ENCODE peak calls at places on chromosomes 11 and 22, in six cellular contexts. Y, U, J, Q, S and C are unnamed samples.

GRCh38 chr11:106691807-106692365 is 326.4 kb downstream of the GUCY1A2 start:
- DNase-seq in Q (no peak), S (no peak), Y (no peak), U (no peak), J (no peak), C (no peak)

GRCh38 chr11:67452141-67452952 is at the start of gene GPR152:
- DNase-seq in S (no peak), Q (no peak), Y (no peak), U (no peak), J (no peak), C (no peak)

GRCh38 chr11:73519266-73519665 is 78.6 kb downstream of the FAM168A start:
- DNase-seq in U (no peak), Y (no peak), S (no peak), J (no peak), Q (no peak), C (no peak)

GRCh38 chr22:46933526-46933925 is 171.1 kb downstream of the TBC1D22A start:
- DNase-seq in U (peak), Q (no peak), Y (no peak), J (no peak), S (no peak), C (no peak)

GRCh38 chr11:62889484-62890437 is 9.1 kb downstream of the SLC3A2 start:
- DNase-seq in S (peak), U (no peak), Y (no peak), J (peak), Q (no peak), C (no peak)

GRCh38 chr11:94272738-94273313 is 31.6 kb upstream of the IZUMO1R start:
- DNase-seq in U (no peak), S (no peak), Y (no peak), Q (no peak), J (no peak), C (no peak)

GRCh38 chr22:40215266-40215665 is 37.5 kb downstream of the TNRC6B start:
- DNase-seq in J (no peak), Y (no peak), S (no peak), U (peak), Q (no peak), C (no peak)

GRCh38 chr11:117371453-117371852 is 43.8 kb downstream of the CEP164 start:
- DNase-seq in U (no peak), S (no peak), Q (no peak), J (no peak), Y (no peak), C (no peak)

GRCh38 chr11:4680341-4680740 is 17.3 kb downstream of the OR51E2 start:
- DNase-seq in Q (no peak), J (no peak), S (no peak), Y (no peak), U (no peak), C (no peak)

GRCh38 chr11:131951146-131951545 is 580.7 kb downstream of the NTM start:
- DNase-seq in Y (no peak), Q (no peak), J (no peak), U (no peak), S (no peak), C (no peak)

GRCh38 chr11:17985517-17985916 is 27.3 kb downstream of the SERGEF start:
- DNase-seq in U (no peak), Q (no peak), S (peak), Y (no peak), J (no peak), C (no peak)

GRCh38 chr11:38456371-38456770 is 1858.3 kb upstream of the RAG2 start:
- DNase-seq in U (no peak), J (no peak), S (no peak), Y (no peak), Q (no peak), C (no peak)

GRCh38 chr11:114166897-114167323 is 107.4 kb downstream of the ZBTB16 start:
- DNase-seq in U (no peak), J (no peak), Y (no peak), S (no peak), Q (no peak), C (no peak)

GRCh38 chr11:93540337-93540736 is 2.9 kb downstream of the SMCO4 start:
- DNase-seq in Y (no peak), S (no peak), U (no peak), J (no peak), Q (no peak), C (no peak)

GRCh38 chr22:41300661-41301060 is 664 bp upstream of the ZC3H7B start:
- DNase-seq in S (no peak), Y (no peak), U (no peak), J (no peak), Q (no peak), C (no peak)

GRCh38 chr22:27331526-27332281 is 469.9 kb downstream of the MN1 start:
- DNase-seq in Q (no peak), U (peak), J (no peak), S (peak), Y (no peak), C (no peak)

GRCh38 chr11:2779981-2780849 is 80.4 kb upstream of the KCNQ1OT1 start:
- DNase-seq in Q (no peak), Y (no peak), J (peak), S (peak), U (peak), C (peak)

GRCh38 chr11:3123316-3123715 is 41.8 kb downstream of the OSBPL5 start:
- DNase-seq in U (no peak), Y (no peak), J (no peak), S (no peak), Q (no peak), C (no peak)

GRCh38 chr11:119367661-119368120 is 13.8 kb downstream of the USP2 start:
- DNase-seq in Q (no peak), J (no peak), U (no peak), S (no peak), Y (no peak), C (no peak)

GRCh38 chr22:34036936-34037335 is 116.7 kb upstream of the LARGE1 start:
- DNase-seq in S (no peak), J (no peak), Y (no peak), Q (no peak), U (no peak), C (no peak)

GRCh38 chr22:24175160-24175808 is 6.0 kb upstream of the SUSD2 start:
- DNase-seq in Q (no peak), J (peak), U (peak), Y (peak), S (peak), C (peak)

GRCh38 chr11:662689-663274 is 25.7 kb downstream of the DRD4 start:
- DNase-seq in J (peak), Q (no peak), S (peak), Y (peak), U (peak), C (peak)

GRCh38 chr11:130025371-130025770 is 22.7 kb upstream of the PRDM10 start:
- DNase-seq in S (no peak), Y (no peak), J (no peak), Q (no peak), U (no peak), C (no peak)

GRCh38 chr11:6615882-6616585 is 3.2 kb downstream of the TPP1 start:
- DNase-seq in Q (no peak), U (no peak), Y (no peak), J (no peak), S (no peak), C (no peak)

GRCh38 chr22:50307891-50308596 is 598 bp upstream of the PLXNB2 start:
- DNase-seq in U (no peak), J (no peak), S (no peak), Y (no peak), Q (no peak), C (no peak)

GRCh38 chr11:22832315-22833041 is 2.9 kb upstream of the SVIP start:
- DNase-seq in Y (no peak), J (peak), U (no peak), Q (no peak), S (peak), C (no peak)

GRCh38 chr11:60868682-60869450 is 1.5 kb downstream of the ZP1 start:
- DNase-seq in S (no peak), Q (no peak), Y (no peak), J (no peak), U (no peak), C (no peak)

GRCh38 chr11:44446996-44447771 is 118.3 kb upstream of the CD82 start:
- DNase-seq in Q (no peak), U (no peak), S (no peak), Y (no peak), J (no peak), C (no peak)

GRCh38 chr11:112320668-112321067 is 60.0 kb upstream of the PLET1 start:
- DNase-seq in Q (no peak), Y (no peak), J (peak), S (peak), U (no peak), C (no peak)

GRCh38 chr11:113488931-113489351 is 13.7 kb upstream of the DRD2 start:
- DNase-seq in U (no peak), Q (no peak), Y (no peak), S (no peak), J (no peak), C (no peak)

GRCh38 chr22:29382575-29383328 is 5.6 kb downstream of the AP1B1 start:
- DNase-seq in Q (no peak), U (no peak), S (no peak), Y (no peak), J (peak), C (no peak)

GRCh38 chr11:15603208-15603607 is 488.5 kb downstream of the INSC start:
- DNase-seq in Y (no peak), Q (no peak), J (peak), S (no peak), U (no peak), C (no peak)

GRCh38 chr11:66981976-66982578 is 7.0 kb downstream of the C11orf86 start:
- DNase-seq in Y (no peak), S (peak), J (peak), Q (no peak), U (no peak), C (no peak)

GRCh38 chr11:75468534-75469340 is 35.7 kb upstream of the KLHL35 start:
- DNase-seq in S (no peak), Q (no peak), Y (no peak), J (peak), U (no peak), C (no peak)

GRCh38 chr11:109309153-109309552 is 112.8 kb upstream of the C11orf87 start:
- DNase-seq in U (no peak), Q (no peak), Y (no peak), J (no peak), S (no peak), C (no peak)

GRCh38 chr11:40170076-40170475 is 1289.4 kb downstream of the LRRC4C start:
- DNase-seq in U (no peak), Y (no peak), S (peak), J (no peak), Q (peak), C (no peak)

DNA sequence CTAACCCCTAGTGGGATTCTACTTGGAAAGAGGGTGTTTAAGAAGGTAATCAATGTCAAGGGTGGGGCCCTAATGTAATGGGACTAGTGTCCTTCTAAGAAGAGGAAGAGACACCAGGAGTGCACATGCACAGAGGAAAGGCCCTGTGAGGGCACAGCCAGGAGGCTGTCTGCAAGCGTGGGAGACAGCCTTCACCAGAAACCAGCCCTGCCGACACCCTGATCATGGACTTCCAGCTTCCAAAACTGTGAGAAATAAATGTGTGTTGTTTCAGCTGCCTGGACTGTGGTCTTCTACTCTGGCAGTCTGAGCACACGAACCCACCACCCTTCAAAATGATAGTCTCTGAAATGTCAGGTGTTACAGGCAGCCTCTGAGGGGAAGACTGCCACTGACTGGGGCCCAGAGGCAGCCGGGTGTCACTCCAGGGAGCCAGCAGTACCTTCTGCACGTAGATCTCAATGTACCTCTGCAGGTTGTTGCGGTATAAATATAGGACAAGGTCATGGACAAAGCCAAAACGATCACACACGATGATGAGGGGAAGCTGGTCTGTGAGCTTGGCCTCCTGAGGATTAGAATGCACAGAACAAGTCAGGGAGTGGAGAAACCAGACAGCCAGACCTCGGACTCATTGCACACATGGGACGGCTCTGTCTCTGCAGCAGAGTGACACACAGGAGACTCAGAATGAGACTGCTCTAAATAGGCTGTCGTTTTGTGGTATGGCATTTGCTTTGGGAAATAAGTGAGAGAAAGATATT is 43.9 kb upstream of the SLC25A1 start:
- DNase-seq in Y (no peak), S (no peak), U (no peak), J (no peak), Q (no peak), C (no peak)
- TF ChIP-seq POLR2A in Y (no peak), S (no peak), U (no peak), J (no peak), Q (no peak), C (no peak)

GRCh38 chr11:110356769-110357671 is 60.6 kb upstream of the RDX start:
- DNase-seq in S (peak), U (no peak), Q (no peak), J (no peak), Y (no peak), C (no peak)
- TF ChIP-seq POLR2AphosphoS5 in S (no peak), U (no peak), Q (no peak), J (no peak), Y (no peak), C (no peak)

DNA sequence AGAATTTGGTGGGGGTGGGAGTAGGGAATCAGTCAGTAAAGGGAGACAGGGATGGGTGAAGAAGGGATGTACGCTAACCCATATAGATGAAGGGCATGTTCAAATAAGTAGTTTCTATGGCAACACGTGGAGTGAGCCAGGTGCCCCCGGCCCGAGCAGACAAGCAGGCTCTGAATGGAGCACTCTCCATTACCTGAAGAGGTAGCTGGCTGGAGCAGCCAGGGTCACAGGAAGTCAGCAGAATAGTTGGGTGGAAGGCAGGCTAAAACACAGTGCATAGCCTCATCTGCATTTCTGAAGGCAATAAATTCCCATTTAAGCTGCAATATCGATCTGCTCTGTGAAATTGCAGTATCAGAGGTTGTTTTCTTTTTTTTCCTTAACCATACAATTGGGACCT is 147.6 kb downstream of the COMMD9 start:
- DNase-seq in Y (no peak), U (no peak), Q (no peak), S (no peak), J (no peak), C (no peak)
- TF ChIP-seq TAF1 in Y (no peak), U (no peak), Q (no peak), S (no peak), J (no peak), C (no peak)

DNA sequence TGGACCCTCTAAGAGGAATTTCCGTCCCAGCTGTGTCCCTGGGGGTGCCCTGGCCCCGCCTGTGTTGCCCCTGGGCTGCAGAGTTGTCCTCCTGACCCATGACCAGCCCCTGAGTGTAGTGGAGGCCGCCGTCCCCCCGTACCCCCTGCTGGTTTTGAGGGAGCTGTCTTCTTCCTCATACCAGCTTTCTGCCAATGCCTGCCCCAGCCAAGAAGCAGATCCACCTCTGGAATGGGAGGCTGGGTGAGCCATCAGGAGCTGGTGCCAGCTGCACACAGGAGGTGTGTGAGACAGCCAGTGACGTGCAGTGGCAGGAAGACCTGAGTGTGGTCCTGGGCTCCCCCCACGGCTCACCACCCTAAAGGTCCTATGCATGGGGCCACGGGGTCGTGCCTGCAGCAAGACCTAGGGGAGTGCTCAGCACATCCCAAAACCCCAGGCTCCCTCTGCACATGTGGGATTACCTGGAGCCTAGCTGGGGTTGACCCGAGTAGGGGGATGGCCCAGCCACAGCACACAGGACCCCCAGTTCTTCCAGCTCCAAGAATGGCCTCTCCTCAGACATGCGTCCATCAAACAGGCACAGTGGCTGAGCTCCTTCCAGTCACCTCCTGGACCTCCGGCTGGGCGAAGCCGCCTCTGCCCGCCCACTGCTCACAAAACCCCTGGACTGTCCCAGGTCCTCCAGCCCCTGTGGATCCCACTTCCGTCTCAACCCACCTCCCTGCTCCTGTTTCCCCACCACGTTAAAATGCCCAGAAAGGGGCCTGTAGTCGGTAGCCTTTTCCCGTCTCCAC is 647.6 kb downstream of the BRD1 start:
- DNase-seq in Y (no peak), S (no peak), J (no peak), Q (no peak), U (no peak), C (no peak)
- TF ChIP-seq POLR2A in Y (no peak), S (no peak), J (no peak), Q (no peak), U (no peak), C (no peak)

GRCh38 chr11:87392665-87393064 is 354.9 kb downstream of the TMEM135 start:
- DNase-seq in S (no peak), J (no peak), U (no peak), Q (no peak), Y (no peak), C (no peak)
- TF ChIP-seq POLR2AphosphoS5 in S (no peak), J (no peak), U (no peak), Q (no peak), Y (no peak), C (no peak)

GRCh38 chr22:39175127-39176066 is 22.9 kb upstream of the CBX7 start:
- DNase-seq in Q (no peak), Y (no peak), S (no peak), U (peak), J (no peak), C (no peak)
- TF ChIP-seq TAF1 in Q (no peak), Y (no peak), S (no peak), U (no peak), J (no peak), C (no peak)